ENCODE peak calls at places on chromosomes 2 and 18, in four cellular contexts. J is HTR-8/SVneo, W is LHCN-M2, B is EH. X is an unnamed sample.

GRCh38 chr2:109171444-109172334 is 42.7 kb downstream of the SH3RF3 start:
- DNase-seq in B (peak), J (peak), W (peak), X (peak)

GRCh38 chr2:201827621-201828020 is 21.3 kb downstream of the CDK15 start:
- DNase-seq in B (peak), W (peak), J (no peak), X (peak)

GRCh38 chr2:9763356-9764152 is 79.7 kb upstream of the TAF1B start:
- DNase-seq in J (no peak), B (peak), W (no peak), X (peak)

GRCh38 chr18:77140439-77141109 is 8.0 kb upstream of the MBP start:
- DNase-seq in B (no peak), W (no peak), J (no peak), X (no peak)

GRCh38 chr2:239114616-239115265 is 266.9 kb downstream of the TWIST2 start:
- DNase-seq in W (no peak), J (no peak), B (no peak), X (no peak)

GRCh38 chr2:127128508-127128907 is 21.6 kb upstream of the BIN1 start:
- DNase-seq in J (no peak), B (no peak), W (peak), X (no peak)

GRCh38 chr2:101754613-101755012 is 57.1 kb downstream of the MAP4K4 start:
- DNase-seq in J (no peak), W (no peak), B (peak), X (peak)

GRCh38 chr2:203484266-203485112 is 50.6 kb downstream of the RAPH1 start:
- DNase-seq in B (peak), J (peak), W (peak), X (peak)

GRCh38 chr18:7021994-7022840 is 95.4 kb downstream of the LAMA1 start:
- DNase-seq in W (peak), B (peak), J (peak), X (peak)

GRCh38 chr2:216657086-216657855 is 24.1 kb downstream of the IGFBP2 start:
- DNase-seq in W (no peak), J (no peak), B (peak), X (no peak)

GRCh38 chr2:236949089-236949935 is 136.4 kb upstream of the COPS8 start:
- DNase-seq in W (no peak), B (no peak), J (no peak), X (no peak)